ENCODE peak calls at places on chromosome 1, in ten cellular contexts. X, L, U, A, Y, W, E, S, N and M are unnamed samples. For H3K4me1, the result is how much of the 10 kb centered on the place peaks cover.

GRCh38 chr1:221718391-221719277 is 23.3 kb downstream of the DUSP10 start:
- DNase-seq in X (no peak), L (no peak), U (peak), A (no peak), Y (peak), W (no peak), E (no peak), S (no peak), N (no peak), M (peak)

GRCh38 chr1:10665930-10666850 is 130.3 kb downstream of the CASZ1 start:
- DNase-seq in X (no peak), L (peak), U (no peak), A (no peak), Y (no peak), W (peak), E (peak), S (peak), N (no peak), M (no peak)

GRCh38 chr1:244451539-244451950 is at the start of gene ADSS2:
- DNase-seq in X (no peak), L (no peak), U (no peak), A (no peak), Y (no peak), W (no peak), E (no peak), S (no peak), N (no peak), M (no peak)

GRCh38 chr1:61005572-61006386 is 76.6 kb upstream of the NFIA start:
- DNase-seq in X (no peak), L (no peak), U (no peak), A (no peak), Y (no peak), W (peak), E (no peak), S (no peak), N (no peak), M (no peak)

GRCh38 chr1:156705918-156706646 is 699 bp upstream of the CRABP2 start:
- DNase-seq in X (peak), L (no peak), U (peak), A (peak), Y (peak), W (peak), E (peak), S (peak), N (peak), M (peak)

GRCh38 chr1:234735976-234736375 is 126.0 kb upstream of the IRF2BP2 start:
- DNase-seq in X (no peak), L (peak), U (no peak), A (no peak), Y (no peak), W (no peak), E (no peak), S (no peak), N (no peak), M (no peak)

GRCh38 chr1:36955016-36955415 is 79.3 kb downstream of the GRIK3 start:
- DNase-seq in X (no peak), L (no peak), U (no peak), A (no peak), Y (no peak), W (no peak), E (no peak), S (no peak), N (no peak), M (no peak)

GRCh38 chr1:165481820-165482532 is 37.0 kb upstream of the RXRG start:
- DNase-seq in X (no peak), L (no peak), U (peak), A (peak), Y (peak), W (no peak), E (no peak), S (no peak), N (no peak), M (peak)

GRCh38 chr1:235067396-235068154 is 61.1 kb downstream of the TOMM20 start:
- DNase-seq in X (no peak), L (peak), U (peak), A (peak), Y (peak), W (peak), E (peak), S (peak), N (no peak), M (peak)

GRCh38 chr1:206540044-206540758 is 32.9 kb downstream of the RASSF5 start:
- DNase-seq in X (no peak), L (peak), U (peak), A (no peak), Y (peak), W (peak), E (peak), S (peak), N (no peak), M (no peak)

GRCh38 chr1:165397945-165398344 is 41.4 kb upstream of the LMX1A start:
- DNase-seq in X (no peak), L (no peak), U (peak), A (no peak), Y (peak), W (no peak), E (peak), S (no peak), N (no peak), M (no peak)

GRCh38 chr1:80202118-80202517 is 1195.6 kb upstream of the ADGRL4 start:
- DNase-seq in X (no peak), L (no peak), U (no peak), A (no peak), Y (no peak), W (no peak), E (no peak), S (no peak), N (no peak), M (no peak)

GRCh38 chr1:84386716-84387479 is 11.4 kb upstream of the DNASE2B start:
- DNase-seq in X (no peak), L (no peak), U (peak), A (peak), Y (no peak), W (no peak), E (no peak), S (no peak), N (no peak), M (no peak)

GRCh38 chr1:101276818-101277217 is 40.0 kb downstream of the S1PR1 start:
- DNase-seq in X (no peak), L (no peak), U (no peak), A (no peak), Y (no peak), W (no peak), E (no peak), S (no peak), N (no peak), M (no peak)

GRCh38 chr1:20059847-20060246 is 10.1 kb upstream of the PLA2G5 start:
- DNase-seq in X (no peak), L (no peak), U (no peak), A (no peak), Y (no peak), W (no peak), E (no peak), S (no peak), N (no peak), M (no peak)

GRCh38 chr1:224212618-224213037 is 29.6 kb downstream of the DEGS1 start:
- DNase-seq in X (no peak), L (no peak), U (peak), A (peak), Y (no peak), W (peak), E (no peak), S (peak), N (no peak), M (peak)

GRCh38 chr1:65955503-65955902 is 162.8 kb downstream of the PDE4B start:
- DNase-seq in X (no peak), L (no peak), U (peak), A (no peak), Y (no peak), W (no peak), E (no peak), S (no peak), N (no peak), M (no peak)

GRCh38 chr1:99469641-99470040 is 176.3 kb upstream of the PALMD start:
- DNase-seq in X (no peak), L (no peak), U (no peak), A (no peak), Y (no peak), W (no peak), E (no peak), S (no peak), N (no peak), M (no peak)

GRCh38 chr1:52268372-52268771 is 97.6 kb downstream of the CC2D1B start:
- DNase-seq in X (no peak), L (no peak), U (no peak), A (peak), Y (peak), W (peak), E (no peak), S (no peak), N (no peak), M (no peak)

GRCh38 chr1:15115542-15116330 is 37.8 kb upstream of the TMEM51 start:
- DNase-seq in X (no peak), L (no peak), U (no peak), A (no peak), Y (no peak), W (no peak), E (no peak), S (no peak), N (no peak), M (no peak)

GRCh38 chr1:233254039-233254362 is 41.5 kb downstream of the PCNX2 start:
- DNase-seq in X (no peak), L (no peak), U (no peak), A (no peak), Y (no peak), W (no peak), E (no peak), S (no peak), N (no peak), M (no peak)

GRCh38 chr1:227896710-227897655 is 50.7 kb downstream of the WNT9A start:
- DNase-seq in X (no peak), L (peak), U (no peak), A (no peak), Y (no peak), W (peak), E (no peak), S (peak), N (no peak), M (no peak)

GRCh38 chr1:227869851-227870305 is 54.4 kb downstream of the PRSS38 start:
- DNase-seq in X (no peak), L (no peak), U (no peak), A (no peak), Y (no peak), W (no peak), E (no peak), S (no peak), N (peak), M (no peak)

GRCh38 chr1:115158181-115158580 is 68.9 kb upstream of the TSPAN2 start:
- DNase-seq in X (no peak), L (no peak), U (peak), A (no peak), Y (peak), W (peak), E (peak), S (no peak), N (no peak), M (no peak)

GRCh38 chr1:198258491-198258890 is 101.7 kb downstream of the NEK7 start:
- DNase-seq in X (no peak), L (no peak), U (peak), A (no peak), Y (peak), W (no peak), E (no peak), S (no peak), N (no peak), M (no peak)
- H3K4me3 ChIP-seq in X (no peak), L (no peak), U (peak), A (no peak), Y (no peak), W (no peak), E (no peak), S (no peak), N (no peak), M (no peak)

GRCh38 chr1:81506691-81507090 is 294.0 kb upstream of the ADGRL2 start:
- DNase-seq in X (no peak), L (no peak), U (no peak), A (no peak), Y (no peak), W (no peak), E (no peak), S (no peak), N (no peak), M (no peak)

GRCh38 chr1:81511281-81511680 is 289.5 kb upstream of the ADGRL2 start:
- DNase-seq in X (no peak), L (no peak), U (no peak), A (no peak), Y (no peak), W (no peak), E (no peak), S (no peak), N (no peak), M (no peak)

GRCh38 chr1:81510701-81511100 is 290.0 kb upstream of the ADGRL2 start:
- DNase-seq in X (no peak), L (no peak), U (no peak), A (no peak), Y (no peak), W (no peak), E (no peak), S (no peak), N (no peak), M (no peak)

GRCh38 chr1:81512242-81512641 is 288.5 kb upstream of the ADGRL2 start:
- DNase-seq in X (no peak), L (no peak), U (no peak), A (no peak), Y (peak), W (no peak), E (no peak), S (no peak), N (no peak), M (no peak)

DNA sequence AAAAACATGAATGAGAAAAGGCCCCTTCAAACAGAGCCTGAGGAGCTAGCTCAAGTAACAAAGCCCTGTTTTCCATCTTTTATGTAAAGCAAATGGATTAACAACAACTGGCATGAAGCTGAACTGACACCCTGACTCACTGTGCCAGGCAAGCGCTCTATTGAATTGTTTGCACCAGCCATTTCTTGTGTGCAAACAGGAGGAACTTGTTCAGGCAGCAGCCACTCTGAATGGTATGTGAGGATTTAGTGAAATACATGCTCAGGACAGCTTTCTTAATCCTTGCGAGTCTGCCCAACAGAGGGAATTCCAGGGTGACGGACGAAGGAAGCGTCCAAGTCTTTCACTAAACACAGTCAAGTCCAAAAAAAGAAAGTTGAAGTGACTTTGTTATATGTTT is 291.1 kb upstream of the ADGRL2 start:
- DNase-seq in X (no peak), L (no peak), U (no peak), A (peak), Y (no peak), W (no peak), E (no peak), S (no peak), N (no peak), M (no peak)
- H3K4me1 ChIP-seq in X (under half), L (under half), U (under half), A (under half), Y (under half), W (under half), E (under half), S (under half), N (under half), M (under half)

GRCh38 chr1:47711211-47711847 is 273.5 kb downstream of the FOXD2 start:
- DNase-seq in X (no peak), L (no peak), U (no peak), A (no peak), Y (no peak), W (no peak), E (no peak), S (no peak), N (no peak), M (no peak)

GRCh38 chr1:47713960-47714359 is 276.1 kb downstream of the FOXD2 start:
- DNase-seq in X (no peak), L (no peak), U (no peak), A (no peak), Y (no peak), W (no peak), E (no peak), S (no peak), N (no peak), M (no peak)

GRCh38 chr1:47713333-47713953 is 275.6 kb downstream of the FOXD2 start:
- DNase-seq in X (no peak), L (no peak), U (no peak), A (no peak), Y (no peak), W (no peak), E (no peak), S (no peak), N (no peak), M (no peak)

GRCh38 chr1:47711848-47712492 is 274.1 kb downstream of the FOXD2 start:
- DNase-seq in X (no peak), L (no peak), U (no peak), A (no peak), Y (no peak), W (no peak), E (no peak), S (no peak), N (no peak), M (no peak)

GRCh38 chr1:47712596-47713299 is 274.9 kb downstream of the FOXD2 start:
- DNase-seq in X (no peak), L (no peak), U (no peak), A (no peak), Y (no peak), W (no peak), E (no peak), S (no peak), N (no peak), M (no peak)
- H3K27ac ChIP-seq in X (no peak), L (no peak), U (no peak), A (no peak), Y (no peak), W (no peak), E (no peak), S (no peak), N (no peak), M (no peak)

DNA sequence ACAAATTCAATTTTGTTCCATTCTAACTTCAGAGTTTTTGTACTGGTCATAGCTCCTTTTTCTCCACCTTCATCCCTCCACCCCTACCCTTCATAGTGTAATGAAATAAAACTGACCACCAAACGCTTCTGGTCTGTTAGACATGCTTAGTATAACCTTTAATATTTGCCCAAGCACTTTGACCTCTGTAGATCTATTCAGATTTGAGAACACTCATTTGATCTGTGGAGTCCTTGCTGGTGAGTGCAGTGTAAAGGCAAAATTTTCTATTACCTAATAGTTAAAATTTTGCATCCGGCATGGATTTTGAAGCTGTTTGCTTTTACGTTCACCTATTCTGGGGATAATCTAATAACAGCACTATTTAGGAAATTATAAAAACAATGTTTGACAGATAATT is 41.2 kb downstream of the TMEM200B start:
- DNase-seq in X (no peak), L (no peak), U (no peak), A (no peak), Y (no peak), W (no peak), E (no peak), S (no peak), N (no peak), M (no peak)
- H3K4me3 ChIP-seq in X (no peak), L (no peak), U (no peak), A (no peak), Y (no peak), W (no peak), E (no peak), S (no peak), N (no peak), M (no peak)

GRCh38 chr1:153792631-153793041 is 17.4 kb downstream of the SLC27A3 start:
- DNase-seq in X (no peak), L (peak), U (no peak), A (no peak), Y (no peak), W (no peak), E (no peak), S (no peak), N (no peak), M (no peak)

GRCh38 chr1:153790996-153791855 is 16.0 kb downstream of the SLC27A3 start:
- DNase-seq in X (no peak), L (no peak), U (no peak), A (no peak), Y (peak), W (no peak), E (no peak), S (peak), N (no peak), M (peak)

GRCh38 chr1:153789478-153790148 is 14.4 kb downstream of the SLC27A3 start:
- DNase-seq in X (no peak), L (no peak), U (no peak), A (no peak), Y (no peak), W (no peak), E (no peak), S (no peak), N (no peak), M (peak)

GRCh38 chr1:153791856-153792253 is 16.6 kb downstream of the SLC27A3 start:
- DNase-seq in X (no peak), L (peak), U (no peak), A (peak), Y (peak), W (no peak), E (no peak), S (no peak), N (no peak), M (no peak)

DNA sequence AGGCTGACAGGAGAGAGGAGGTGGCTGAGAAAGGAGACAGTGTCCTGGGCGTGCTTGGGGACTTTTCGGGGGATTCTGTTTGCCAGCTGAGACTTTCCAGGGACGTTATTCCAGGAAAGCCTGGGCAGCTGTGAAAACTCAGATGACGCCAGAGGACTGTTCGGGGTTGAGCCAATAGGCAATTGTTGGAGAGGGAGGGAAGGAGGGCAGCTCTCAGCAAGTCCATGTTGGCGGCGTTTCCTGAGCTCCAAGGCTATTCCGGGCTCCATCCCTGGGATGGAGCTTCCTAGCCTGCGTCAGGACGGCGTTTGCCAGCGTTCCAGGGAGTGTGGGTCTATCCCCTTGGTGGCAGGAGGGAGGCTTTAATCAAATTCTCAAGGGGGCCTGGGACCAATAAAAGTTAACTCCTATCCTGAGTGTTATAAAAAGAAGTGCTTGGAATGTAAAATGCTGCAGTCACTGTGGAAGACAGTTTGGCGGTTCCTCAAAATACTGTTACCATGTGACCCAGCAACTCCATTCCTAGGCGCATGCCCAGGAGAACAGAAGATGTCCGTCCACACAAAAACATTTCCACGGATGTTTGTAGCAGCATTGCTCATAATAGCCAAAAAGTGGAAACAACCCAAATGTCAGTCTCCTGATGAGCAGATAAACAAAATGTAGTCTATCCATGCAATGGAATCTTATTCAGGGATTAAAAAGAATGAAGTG is 15.2 kb downstream of the SLC27A3 start:
- DNase-seq in X (no peak), L (no peak), U (no peak), A (no peak), Y (peak), W (peak), E (peak), S (peak), N (no peak), M (peak)
- H3K4me1 ChIP-seq in X (under half), L (under half), U (under half), A (under half), Y (under half), W (under half), E (under half), S (under half), N (under half), M (under half)

DNA sequence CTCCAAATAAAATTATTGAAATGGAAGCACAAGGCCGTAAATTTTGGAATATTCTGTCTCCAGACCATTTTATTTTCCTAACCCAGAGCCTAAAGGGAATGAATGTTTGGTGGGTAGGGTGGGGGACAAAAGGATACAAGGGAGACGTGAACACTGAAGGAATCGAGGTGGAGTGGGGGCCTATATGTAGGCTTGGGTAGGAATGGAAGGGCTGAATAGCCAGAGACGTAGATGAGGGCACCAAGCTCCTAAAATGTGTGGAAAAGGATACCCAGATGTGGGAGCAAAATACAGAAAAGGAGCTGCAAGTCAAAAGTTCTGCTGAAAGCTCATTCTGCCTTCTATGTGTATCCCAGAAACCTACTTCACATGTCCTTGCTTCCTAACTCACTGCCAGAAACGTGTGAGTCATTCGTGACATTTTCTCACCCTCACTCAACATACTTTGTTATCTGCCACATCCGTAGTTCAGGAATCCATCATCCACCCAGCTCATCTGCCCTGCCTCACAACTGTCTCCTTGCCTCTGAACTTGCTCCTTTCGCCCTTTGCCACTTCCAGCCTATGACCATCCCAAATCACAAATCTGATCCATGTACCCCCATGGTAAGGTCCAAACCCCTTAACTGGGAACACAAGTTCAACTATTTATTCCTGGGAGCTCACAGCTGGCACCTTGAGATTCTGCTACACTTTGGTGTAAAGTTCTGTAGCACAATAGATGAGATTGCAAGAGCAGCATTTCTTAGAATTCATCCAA is 84.1 kb upstream of the PRDX6 start:
- DNase-seq in X (no peak), L (no peak), U (peak), A (peak), Y (peak), W (no peak), E (no peak), S (no peak), N (no peak), M (no peak)
- H3K27ac ChIP-seq in X (no peak), L (no peak), U (no peak), A (no peak), Y (no peak), W (no peak), E (no peak), S (no peak), N (no peak), M (no peak)